ENCODE peak calls at places on chromosome 10, in seven cellular contexts. M, L, R, G, N, I and O are unnamed samples.

GRCh38 chr10:69499726-69500689 is 48.7 kb downstream of the TSPAN15 start:
- DNase-seq in M (no peak), L (no peak), R (no peak), I (no peak), G (no peak), N (no peak), O (no peak)

GRCh38 chr10:71965623-71966022 is 1.4 kb downstream of the CHST3 start:
- DNase-seq in N (no peak), L (no peak), R (no peak), I (no peak), G (no peak), M (no peak), O (no peak)

GRCh38 chr10:125159932-125160855 is at the start of gene CTBP2:
- DNase-seq in G (peak; percentile 68), R (peak; percentile 51), L (peak; percentile 64), I (peak; percentile 54), N (peak; percentile 76), M (no peak), O (peak; percentile 70)

GRCh38 chr10:119198438-119198837 is 8.9 kb upstream of the GRK5 start:
- DNase-seq in I (no peak), L (peak; percentile 47), N (no peak), R (no peak), M (no peak), G (peak; percentile 54), O (no peak)

GRCh38 chr10:60042959-60043358 is 136.6 kb upstream of the CCDC6 start:
- DNase-seq in L (no peak), M (no peak), G (no peak), N (no peak), I (no peak), R (no peak), O (peak; percentile 63)

GRCh38 chr10:79024716-79025112 is 44.1 kb upstream of the ZMIZ1 start:
- DNase-seq in R (no peak), G (no peak), I (no peak), M (no peak), L (no peak), N (peak; percentile 51), O (no peak)

GRCh38 chr10:420154-421121 is 269.0 kb downstream of the DIP2C start:
- DNase-seq in G (no peak), L (no peak), M (no peak), N (no peak), R (no peak), I (peak; percentile 29), O (peak; percentile 50)

GRCh38 chr10:131946880-131947279 is 34.8 kb downstream of the BNIP3 start:
- DNase-seq in L (no peak), M (no peak), N (no peak), R (no peak), I (no peak), G (no peak), O (no peak)

GRCh38 chr10:70596110-70596798 is 6.3 kb downstream of the PRF1 start:
- DNase-seq in M (no peak), N (no peak), R (no peak), L (no peak), G (peak; percentile 27), I (no peak), O (no peak)

GRCh38 chr10:71222541-71223364 is 10.4 kb downstream of the UNC5B start:
- DNase-seq in G (no peak), N (peak; percentile 63), M (peak; percentile 79), I (no peak), R (no peak), L (peak; percentile 63), O (peak; percentile 47)

GRCh38 chr10:123009105-123009805 is 449 bp downstream of the ACADSB start:
- DNase-seq in L (no peak), R (peak; percentile 12), I (peak; percentile 4), M (no peak), N (peak; percentile 47), G (no peak), O (peak; percentile 26)

GRCh38 chr10:98295401-98295811 is 27.4 kb upstream of the LOXL4 start:
- DNase-seq in N (no peak), G (no peak), R (no peak), I (no peak), M (no peak), L (no peak), O (no peak)

GRCh38 chr10:79111427-79111826 is 42.7 kb downstream of the ZMIZ1 start:
- DNase-seq in N (no peak), M (peak; percentile 84), R (no peak), G (no peak), I (no peak), L (no peak), O (no peak)

GRCh38 chr10:93463723-93464511 is 18.2 kb downstream of the MYOF start:
- DNase-seq in M (peak; percentile 71), N (no peak), L (no peak), G (no peak), R (no peak), I (peak; percentile 84), O (peak; percentile 83)

GRCh38 chr10:103262229-103262628 is 14.7 kb upstream of the INA start:
- DNase-seq in R (no peak), L (no peak), M (no peak), N (peak; percentile 18), G (no peak), I (no peak), O (no peak)

DNA sequence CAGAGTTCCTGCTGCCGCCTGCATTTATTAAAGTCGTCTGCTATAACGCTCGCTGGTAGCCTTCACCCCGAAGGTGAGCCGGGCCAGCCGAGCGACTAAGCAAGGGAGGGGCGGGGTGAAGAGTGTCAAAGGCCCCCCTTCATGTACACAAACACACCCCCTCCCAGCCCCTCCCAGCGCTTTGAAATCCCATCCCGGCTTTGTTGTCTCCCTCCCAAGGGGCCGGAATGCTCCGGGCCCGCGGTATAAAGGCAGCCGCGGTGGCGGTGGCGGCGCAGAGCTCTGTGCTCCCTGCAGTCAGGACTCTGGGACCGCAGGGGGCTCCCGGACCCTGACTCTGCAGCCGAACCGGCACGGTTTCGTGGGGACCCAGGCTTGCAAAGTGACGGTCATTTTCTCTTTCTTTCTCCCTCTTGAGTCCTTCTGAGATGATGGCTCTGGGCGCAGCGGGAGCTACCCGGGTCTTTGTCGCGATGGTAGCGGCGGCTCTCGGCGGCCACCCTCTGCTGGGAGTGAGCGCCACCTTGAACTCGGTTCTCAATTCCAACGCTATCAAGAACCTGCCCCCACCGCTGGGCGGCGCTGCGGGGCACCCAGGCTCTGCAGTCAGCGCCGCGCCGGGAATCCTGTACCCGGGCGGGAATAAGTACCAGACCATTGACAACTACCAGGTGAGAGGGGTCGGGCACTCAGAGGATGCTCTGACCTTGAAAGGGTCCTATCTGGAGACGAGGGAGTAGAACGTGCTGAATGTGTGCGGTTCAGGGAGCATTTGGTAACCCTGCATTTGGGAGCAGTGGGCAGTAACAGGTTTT is at the start of gene DKK1:
- DNase-seq in M (peak; percentile 76), I (peak; percentile 76), R (peak; percentile 56), L (peak; percentile 87), G (peak; percentile 95), N (peak; percentile 91), O (peak; percentile 80)
- H4K8ac ChIP-seq in M (peak within 1 kb of the TSS; percentile 96), I (peak within 1 kb of the TSS; percentile 71), R (no peak within 1 kb of the TSS), L (no peak within 1 kb of the TSS), G (no peak within 1 kb of the TSS), N (no peak within 1 kb of the TSS), O (no peak within 1 kb of the TSS)

GRCh38 chr10:77051837-77052236 is 585.8 kb downstream of the KCNMA1 start:
- DNase-seq in M (no peak), N (no peak), I (no peak), L (no peak), G (no peak), R (no peak), O (no peak)
- H4K8ac ChIP-seq in M (no peak overlapping the region), N (no peak overlapping the region), I (no peak overlapping the region), L (no peak overlapping the region), G (no peak overlapping the region), R (no peak overlapping the region), O (no peak overlapping the region)

GRCh38 chr10:101797403-101798059 is 14.3 kb upstream of the NPM3 start:
- DNase-seq in L (no peak), N (no peak), R (no peak), M (no peak), I (no peak), G (no peak), O (no peak)
- H4K8ac ChIP-seq in L (no peak overlapping the region), N (no peak overlapping the region), R (no peak overlapping the region), M (no peak overlapping the region), I (no peak overlapping the region), G (no peak overlapping the region), O (no peak overlapping the region)

DNA sequence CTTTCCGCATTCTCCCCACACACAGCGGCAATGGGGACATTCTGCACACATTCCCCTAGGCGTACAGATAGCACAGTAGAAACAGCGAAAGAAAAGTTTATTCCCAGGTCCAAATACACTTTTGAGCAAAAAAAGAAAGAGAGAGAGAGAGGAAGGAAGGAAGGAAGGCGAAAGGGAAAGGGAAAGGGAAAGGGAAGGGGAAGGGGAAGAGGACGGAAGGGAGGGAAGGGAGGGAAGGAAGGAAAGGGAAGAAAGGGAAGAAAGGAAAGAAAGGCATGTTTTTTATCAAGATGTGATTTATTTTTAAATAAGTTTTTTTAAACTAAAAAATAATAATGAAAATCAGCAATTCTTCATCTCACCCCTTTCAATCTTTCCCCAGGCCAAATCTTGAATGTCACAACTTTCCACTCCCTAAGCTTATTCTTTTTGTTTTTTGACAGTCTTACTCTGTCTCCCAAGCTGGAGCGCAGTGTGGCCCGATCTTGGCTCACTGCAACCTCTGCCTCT is 281.7 kb downstream of the SKIDA1 start:
- DNase-seq in L (no peak), R (no peak), I (no peak), N (no peak), M (no peak), G (no peak), O (no peak)
- H4K8ac ChIP-seq in L (no peak overlapping the region), R (no peak overlapping the region), I (no peak overlapping the region), N (no peak overlapping the region), M (no peak overlapping the region), G (no peak overlapping the region), O (no peak overlapping the region)

GRCh38 chr10:68253356-68253755 is 21.4 kb upstream of the ATOH7 start:
- DNase-seq in L (no peak), R (no peak), M (no peak), I (no peak), G (no peak), N (no peak), O (no peak)
- H4K8ac ChIP-seq in L (no peak overlapping the region), R (no peak overlapping the region), M (no peak overlapping the region), I (no peak overlapping the region), G (no peak overlapping the region), N (no peak overlapping the region), O (no peak overlapping the region)

GRCh38 chr10:53622201-53622600 is 849.6 kb upstream of the MBL2 start:
- DNase-seq in M (no peak), I (peak; percentile 59), G (no peak), R (no peak), N (no peak), L (no peak), O (no peak)

GRCh38 chr10:53624722-53625121 is 852.1 kb upstream of the MBL2 start:
- DNase-seq in L (no peak), R (no peak), M (no peak), I (no peak), G (no peak), N (no peak), O (no peak)

DNA sequence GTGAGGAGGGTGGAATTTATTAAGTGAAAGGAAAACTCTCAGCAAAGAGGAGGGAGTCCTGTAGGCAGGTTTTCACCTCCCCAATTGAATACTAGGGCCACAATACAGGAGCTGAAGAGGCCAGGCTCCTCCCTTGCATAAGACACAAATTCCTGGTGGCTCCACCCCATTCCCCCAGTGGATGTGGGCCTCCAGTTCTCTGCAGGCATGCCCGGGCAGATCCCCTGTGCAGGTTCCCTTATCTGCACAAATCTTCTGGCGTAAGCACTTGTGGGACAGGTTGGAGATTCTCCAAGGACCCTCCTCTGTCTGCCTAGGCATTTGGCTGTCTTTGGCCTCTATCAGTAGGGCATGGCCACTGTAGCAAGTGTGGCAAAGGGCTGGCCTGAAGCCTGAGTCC is 847.1 kb upstream of the MBL2 start:
- DNase-seq in I (peak; percentile 25), N (no peak), M (no peak), L (no peak), G (no peak), R (no peak), O (no peak)
- H4K8ac ChIP-seq in I (peak overlapping the region; percentile 61), N (no peak overlapping the region), M (no peak overlapping the region), L (peak overlapping the region; percentile 77), G (no peak overlapping the region), R (no peak overlapping the region), O (peak overlapping the region; percentile 35)

GRCh38 chr10:2232479-2232878 is 495.2 kb upstream of the ADARB2 start:
- DNase-seq in N (peak; percentile 9), M (no peak), G (no peak), L (no peak), I (no peak), R (no peak), O (no peak)
- H4K8ac ChIP-seq in N (no peak overlapping the region), M (no peak overlapping the region), G (no peak overlapping the region), L (no peak overlapping the region), I (no peak overlapping the region), R (no peak overlapping the region), O (no peak overlapping the region)